ENCODE peak calls at places on chromosome X, in nine cellular contexts. Q is uterus, W is adrenal gland, C is bronchial epithelial cell, P is Panc1, K is psoas muscle, J is suprapubic skin, V is fibroblast of lung, T is tibial artery. F is an unnamed sample.

GRCh38 chrX:3348191-3348590 is 1.7 kb upstream of the MXRA5 start:
- DNase-seq in Q (no peak), W (no peak), C (peak; percentile 49), P (no peak), K (no peak), J (no peak), V (no peak), T (no peak), F (no peak)

GRCh38 chrX:130869239-130869638 is 33.8 kb downstream of the ENOX2 start:
- DNase-seq in Q (no peak), W (no peak), C (no peak), P (no peak), K (no peak), J (no peak), V (no peak), T (no peak), F (no peak)

GRCh38 chrX:136477026-136477425 is 10.7 kb upstream of the BRS3 start:
- DNase-seq in Q (no peak), W (no peak), C (no peak), P (no peak), K (no peak), J (no peak), V (no peak), T (no peak), F (no peak)

GRCh38 chrX:153297376-153297775 is 24.2 kb downstream of the PNMA6F start:
- DNase-seq in Q (no peak), W (no peak), C (no peak), P (no peak), K (no peak), J (no peak), V (no peak), T (no peak), F (no peak)

GRCh38 chrX:37679888-37680287 is 5.7 kb upstream of the XK start:
- DNase-seq in Q (no peak), W (no peak), C (no peak), P (no peak), K (no peak), J (no peak), V (no peak), T (no peak), F (no peak)

GRCh38 chrX:53379747-53380146 is 42.7 kb downstream of the SMC1A start:
- DNase-seq in Q (no peak), W (no peak), C (no peak), P (no peak), K (no peak), J (no peak), V (no peak), T (no peak), F (no peak)

GRCh38 chrX:19388064-19388679 is 44.4 kb downstream of the PDHA1 start:
- DNase-seq in Q (no peak), W (no peak), C (no peak), P (no peak), K (no peak), J (no peak), V (no peak), T (no peak), F (no peak)

GRCh38 chrX:136867096-136867491 is 13.4 kb downstream of the RBMX start:
- DNase-seq in Q (no peak), W (no peak), C (no peak), P (no peak), K (no peak), J (no peak), V (peak; percentile 84), T (no peak), F (no peak)

GRCh38 chrX:34275710-34276109 is 143.6 kb upstream of the FAM47A start:
- DNase-seq in Q (no peak), W (no peak), C (peak; percentile 1), P (no peak), K (no peak), J (no peak), V (no peak), T (no peak), F (peak; percentile 27)

GRCh38 chrX:110146521-110146920 is 143.6 kb downstream of the TMEM164 start:
- DNase-seq in Q (peak; percentile 51), W (peak; percentile 59), C (peak; percentile 40), P (peak; percentile 36), K (no peak), J (no peak), V (peak; percentile 77), T (no peak), F (peak; percentile 70)

GRCh38 chrX:8067754-8068469 is 103.2 kb downstream of the VCX2 start:
- DNase-seq in Q (no peak), W (no peak), C (peak; percentile 86), P (no peak), K (no peak), J (no peak), V (peak; percentile 87), T (no peak), F (no peak)

GRCh38 chrX:43949669-43950068 is 23.5 kb downstream of the NDP start:
- DNase-seq in Q (no peak), W (peak; percentile 36), C (no peak), P (no peak), K (no peak), J (no peak), V (no peak), T (no peak), F (no peak)

GRCh38 chrX:12441376-12442128 is 303.3 kb downstream of the FRMPD4 start:
- DNase-seq in Q (no peak), W (no peak), C (peak; percentile 60), P (no peak), K (no peak), J (no peak), V (peak; percentile 88), T (no peak), F (peak; percentile 86)

GRCh38 chrX:119015407-119016242 is 41.2 kb downstream of the LONRF3 start:
- DNase-seq in Q (peak; percentile 38), W (peak; percentile 80), C (peak; percentile 90), P (peak; percentile 82), K (peak; percentile 76), J (peak; percentile 68), V (peak; percentile 70), T (peak; percentile 62), F (no peak)

GRCh38 chrX:10450959-10451355 is 169.4 kb downstream of the MID1 start:
- DNase-seq in Q (no peak), W (no peak), C (no peak), P (no peak), K (no peak), J (no peak), V (no peak), T (no peak), F (no peak)

GRCh38 chrX:55867254-55867653 is 149.7 kb downstream of the RRAGB start:
- DNase-seq in Q (no peak), W (no peak), C (peak; percentile 51), P (no peak), K (no peak), J (no peak), V (peak; percentile 0), T (no peak), F (peak; percentile 5)

GRCh38 chrX:4963432-4963831 is 1250.0 kb upstream of the PRKX start:
- DNase-seq in Q (no peak), W (no peak), C (no peak), P (no peak), K (no peak), J (no peak), V (no peak), T (no peak), F (no peak)

GRCh38 chrX:40262641-40263560 is 165.1 kb upstream of the BCOR start:
- DNase-seq in Q (peak; percentile 43), W (peak; percentile 75), C (peak; percentile 36), P (no peak), K (peak; percentile 55), J (no peak), V (peak; percentile 60), T (no peak), F (peak; percentile 24)

GRCh38 chrX:70444326-70445196 is at the start of gene DLG3:
- DNase-seq in Q (no peak), W (no peak), C (no peak), P (no peak), K (no peak), J (no peak), V (peak; percentile 44), T (no peak), F (peak; percentile 57)

GRCh38 chrX:43971966-43972961 is 926 bp downstream of the NDP start:
- DNase-seq in Q (no peak), W (no peak), C (peak; percentile 33), P (no peak), K (no peak), J (no peak), V (peak; percentile 44), T (no peak), F (no peak)

DNA sequence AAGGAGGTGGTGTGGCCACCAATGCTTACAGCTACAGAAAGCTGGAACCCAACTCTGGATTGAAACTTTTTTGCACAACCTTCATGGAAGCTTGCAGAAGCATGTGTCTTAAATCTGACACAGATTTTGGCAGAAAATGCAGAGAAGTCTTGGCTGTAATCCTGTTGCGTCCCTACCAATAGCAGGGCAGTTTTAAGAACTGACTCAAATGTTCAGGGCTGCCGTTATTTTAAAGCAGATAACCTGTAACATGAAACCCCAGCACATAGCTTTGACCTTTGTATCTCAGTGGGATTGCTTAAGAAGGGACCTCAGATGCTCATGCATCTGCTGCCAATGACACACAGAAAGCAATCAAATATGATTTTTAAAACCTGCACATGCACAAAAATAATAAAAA is at the start of gene VEGFD:
- DNase-seq in Q (peak; percentile 27), W (no peak), C (no peak), P (no peak), K (no peak), J (no peak), V (peak; percentile 90), T (no peak), F (peak; percentile 56)
- H3K4me3 ChIP-seq in Q (no peak within 1 kb of the TSS), W (no peak within 1 kb of the TSS), C (no peak within 1 kb of the TSS), P (no peak within 1 kb of the TSS), K (no peak within 1 kb of the TSS), J (no peak within 1 kb of the TSS), V (no peak within 1 kb of the TSS), T (no peak within 1 kb of the TSS), F (no peak within 1 kb of the TSS)

GRCh38 chrX:134294548-134294947 is 57.6 kb downstream of the CCDC160 start:
- DNase-seq in Q (no peak), W (no peak), C (peak; percentile 15), P (no peak), K (no peak), J (no peak), V (peak; percentile 2), T (no peak), F (peak; percentile 0)
- TF ChIP-seq CTCF in Q (no peak), W (no peak), C (peak; percentile 13), P (peak; percentile 34), K (no peak), J (no peak), V (peak; percentile 42), T (no peak), F (no peak)

DNA sequence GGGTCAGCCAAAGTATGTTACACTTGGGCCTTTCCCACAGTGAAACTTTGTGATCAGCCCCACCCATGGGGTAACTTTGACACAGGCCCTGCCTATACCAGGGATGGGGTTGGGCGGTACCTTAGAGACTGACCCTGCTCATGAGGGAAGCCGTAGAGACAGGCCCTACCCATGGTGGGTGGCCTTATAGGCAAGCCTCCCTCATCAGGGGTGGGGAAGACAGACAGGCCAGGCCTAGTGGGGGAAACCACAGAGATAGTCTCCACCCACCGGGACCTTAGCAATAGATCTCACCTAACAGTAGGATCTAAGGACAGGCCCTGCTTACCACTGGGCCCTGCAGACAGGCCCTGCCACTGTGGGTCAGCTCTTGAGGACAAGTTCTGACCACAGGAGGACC is 6.8 kb downstream of the PLP2 start:
- DNase-seq in Q (no peak), W (no peak), C (no peak), P (no peak), K (no peak), J (peak; percentile 27), V (no peak), T (no peak), F (no peak)
- H3K36me3 ChIP-seq in Q (no peaks in the 10 kb centered on the region), W (no peaks in the 10 kb centered on the region), C (peaks cover 24% of the 10 kb centered on the region), P (peaks cover 4% of the 10 kb centered on the region), K (peaks cover 3% of the 10 kb centered on the region), J (peaks cover 25% of the 10 kb centered on the region), V (peaks cover 2% of the 10 kb centered on the region), T (no peaks in the 10 kb centered on the region), F (no peaks in the 10 kb centered on the region)

GRCh38 chrX:123962006-123962485 is 540 bp downstream of the STAG2 start:
- DNase-seq in Q (no peak), W (no peak), C (no peak), P (no peak), K (no peak), J (no peak), V (no peak), T (no peak), F (peak; percentile 7)
- H3K4me3 ChIP-seq in Q (peak overlapping the region; percentile 57), W (no peak overlapping the region), C (peak overlapping the region; percentile 70), P (peak overlapping the region; percentile 88), K (peak overlapping the region; percentile 80), J (peak overlapping the region; percentile 80), V (peak overlapping the region; percentile 73), T (peak overlapping the region; percentile 91), F (peak overlapping the region; percentile 48)